ENCODE peak calls at places on chromosomes 6 and 20, in five cellular contexts. Y, R, Q, V and E are unnamed samples.

GRCh38 chr6:139230421-139230840 is 61.4 kb downstream of the TXLNB start:
- DNase-seq in V (no peak), R (no peak), Y (no peak), Q (peak; percentile 51), E (peak; percentile 75)

GRCh38 chr6:105760746-105761145 is 325.4 kb upstream of the PRDM1 start:
- DNase-seq in Q (no peak), V (no peak), R (no peak), Y (no peak), E (no peak)

GRCh38 chr20:380763-381580 is 412 bp downstream of the TRIB3 start:
- DNase-seq in V (peak; percentile 80), R (no peak), Y (no peak), Q (no peak), E (peak; percentile 15)

GRCh38 chr6:134063121-134063965 is 10.9 kb upstream of the SLC2A12 start:
- DNase-seq in Q (no peak), V (no peak), Y (no peak), R (no peak), E (peak; percentile 9)

GRCh38 chr20:46898433-46898832 is 3.8 kb downstream of the EYA2 start:
- DNase-seq in Q (no peak), Y (no peak), V (no peak), R (no peak), E (peak; percentile 16)

GRCh38 chr20:58816051-58816450 is 34.7 kb downstream of the GNAS-AS1 start:
- DNase-seq in R (no peak), Y (no peak), V (no peak), Q (no peak), E (no peak)

GRCh38 chr6:83006270-83006905 is 59.3 kb downstream of the UBE3D start:
- DNase-seq in R (no peak), Q (no peak), Y (no peak), V (no peak), E (no peak)

GRCh38 chr20:32144898-32145662 is 35.6 kb downstream of the TM9SF4 start:
- DNase-seq in V (no peak), Q (no peak), R (no peak), Y (no peak), E (peak; percentile 81)

GRCh38 chr6:106533079-106533478 is 96.2 kb downstream of the RTN4IP1 start:
- DNase-seq in Y (no peak), R (no peak), V (no peak), Q (no peak), E (no peak)

GRCh38 chr20:50298554-50299324 is 108.1 kb downstream of the CEBPB start:
- DNase-seq in V (no peak), R (no peak), Q (no peak), Y (peak; percentile 41), E (no peak)